ENCODE peak calls at places on chromosomes 12 and 14, in five cellular contexts. P, I, H, Z and Y are unnamed samples.

GRCh38 chr12:55931780-55932545 is 1.0 kb downstream of the DGKA start:
- DNase-seq in I (peak; percentile 75), P (no peak), H (peak; percentile 37), Z (peak; percentile 76), Y (peak; percentile 65)

GRCh38 chr12:44774815-44775411 is 101.2 kb downstream of the NELL2 start:
- DNase-seq in H (peak; percentile 35), I (peak; percentile 36), P (no peak), Z (peak; percentile 31), Y (peak; percentile 35)

GRCh38 chr12:54561164-54561563 is 11.8 kb downstream of the PDE1B start:
- DNase-seq in Z (peak; percentile 28), P (no peak), H (no peak), I (no peak), Y (no peak)

GRCh38 chr14:72679591-72680151 is 214.2 kb downstream of the DPF3 start:
- DNase-seq in Z (no peak), I (no peak), P (no peak), H (no peak), Y (no peak)

GRCh38 chr12:132393991-132394949 is 64.9 kb upstream of the GALNT9 start:
- DNase-seq in P (peak; percentile 47), H (no peak), Z (no peak), I (no peak), Y (no peak)

GRCh38 chr12:69738351-69739286 is at the start of gene RAB3IP:
- DNase-seq in P (peak; percentile 66), Z (peak; percentile 99), H (peak; percentile 82), I (peak; percentile 99), Y (peak; percentile 99)

GRCh38 chr14:51547260-51547659 is 104.5 kb upstream of the FRMD6 start:
- DNase-seq in P (peak; percentile 99), H (peak; percentile 99), I (no peak), Z (no peak), Y (no peak)

GRCh38 chr12:113473942-113474341 is 2.3 kb upstream of the LHX5 start:
- DNase-seq in P (no peak), I (no peak), H (no peak), Z (peak; percentile 33), Y (no peak)

GRCh38 chr14:89708982-89709381 is 245.5 kb downstream of the EFCAB11 start:
- DNase-seq in I (no peak), P (no peak), H (no peak), Z (no peak), Y (no peak)

GRCh38 chr14:61174395-61175386 is 106.4 kb downstream of the TMEM30B start:
- DNase-seq in H (peak; percentile 65), P (no peak), Z (no peak), I (no peak), Y (no peak)

GRCh38 chr14:22814945-22815713 is at the start of gene SLC7A7:
- DNase-seq in P (no peak), Z (no peak), H (peak; percentile 56), I (no peak), Y (no peak)

GRCh38 chr12:19115285-19115684 is 14.2 kb upstream of the PLEKHA5 start:
- DNase-seq in I (no peak), H (no peak), Z (no peak), P (no peak), Y (no peak)

GRCh38 chr12:110577717-110578521 is 5.2 kb downstream of the PPTC7 start:
- DNase-seq in H (peak; percentile 69), P (peak; percentile 61), I (peak; percentile 60), Z (peak; percentile 62), Y (peak; percentile 53)

GRCh38 chr12:123094349-123095073 is 56.4 kb downstream of the PITPNM2 start:
- DNase-seq in I (no peak), P (peak; percentile 30), H (peak; percentile 64), Z (no peak), Y (no peak)

GRCh38 chr12:53064613-53065415 is 14.4 kb downstream of the SPRYD3 start:
- DNase-seq in Z (no peak), P (no peak), H (no peak), I (no peak), Y (no peak)

GRCh38 chr14:73784065-73784987 is 67.3 kb upstream of the PTGR2 start:
- DNase-seq in P (no peak), H (peak; percentile 80), Z (no peak), I (no peak), Y (no peak)

GRCh38 chr12:6078378-6079083 is 45.9 kb downstream of the VWF start:
- DNase-seq in P (peak; percentile 20), I (peak; percentile 54), Z (peak; percentile 41), H (peak; percentile 69), Y (peak; percentile 39)

GRCh38 chr12:5442251-5443006 is 10.5 kb downstream of the NTF3 start:
- DNase-seq in Z (peak; percentile 27), P (peak; percentile 67), H (peak; percentile 57), I (no peak), Y (no peak)

GRCh38 chr14:25944020-25944419 is 653.8 kb downstream of the NOVA1 start:
- DNase-seq in I (no peak), P (no peak), H (no peak), Z (no peak), Y (no peak)

GRCh38 chr14:34231626-34232025 is 230.4 kb downstream of the SPTSSA start:
- DNase-seq in Z (no peak), P (no peak), H (no peak), I (no peak), Y (no peak)

GRCh38 chr14:25111061-25111601 is 61.2 kb upstream of the STXBP6 start:
- DNase-seq in H (peak; percentile 90), Z (no peak), I (no peak), P (peak; percentile 2), Y (no peak)

GRCh38 chr14:95763875-95764274 is 50.0 kb upstream of the TCL1A start:
- DNase-seq in P (no peak), Z (no peak), I (no peak), H (no peak), Y (no peak)

GRCh38 chr14:35470775-35471174 is 63.2 kb upstream of the INSM2 start:
- DNase-seq in H (peak; percentile 53), P (peak; percentile 43), Z (no peak), I (no peak), Y (no peak)

GRCh38 chr12:3199551-3200031 is 122.4 kb downstream of the TSPAN9 start:
- DNase-seq in I (no peak), Z (no peak), H (peak; percentile 40), P (peak; percentile 47), Y (no peak)

GRCh38 chr12:3201741-3202500 is 124.7 kb downstream of the TSPAN9 start:
- DNase-seq in I (no peak), H (no peak), P (no peak), Z (no peak), Y (no peak)

GRCh38 chr12:3200032-3200617 is 122.9 kb downstream of the TSPAN9 start:
- DNase-seq in H (peak; percentile 50), I (no peak), P (peak; percentile 43), Z (peak; percentile 49), Y (no peak)

GRCh38 chr12:3202734-3203446 is 125.7 kb downstream of the TSPAN9 start:
- DNase-seq in Z (peak; percentile 82), I (peak; percentile 82), H (peak; percentile 39), P (no peak), Y (peak; percentile 75)

GRCh38 chr12:3200779-3201738 is 123.9 kb downstream of the TSPAN9 start:
- DNase-seq in H (no peak), P (no peak), I (no peak), Z (no peak), Y (no peak)
- TF ChIP-seq CTCF in H (no peak), P (no peak), I (no peak), Z (no peak), Y (no peak)

GRCh38 chr14:39446131-39446744 is 14.0 kb upstream of the FBXO33 start:
- DNase-seq in I (no peak), P (no peak), Z (peak; percentile 26), H (no peak), Y (no peak)

GRCh38 chr14:39442293-39442692 is 10.1 kb upstream of the FBXO33 start:
- DNase-seq in P (no peak), I (no peak), Z (no peak), H (no peak), Y (no peak)

GRCh38 chr14:39435241-39435640 is 3.0 kb upstream of the FBXO33 start:
- DNase-seq in H (no peak), Z (no peak), I (no peak), P (no peak), Y (no peak)

GRCh38 chr14:39441805-39442204 is 9.6 kb upstream of the FBXO33 start:
- DNase-seq in I (no peak), H (no peak), Z (no peak), P (no peak), Y (no peak)

DNA sequence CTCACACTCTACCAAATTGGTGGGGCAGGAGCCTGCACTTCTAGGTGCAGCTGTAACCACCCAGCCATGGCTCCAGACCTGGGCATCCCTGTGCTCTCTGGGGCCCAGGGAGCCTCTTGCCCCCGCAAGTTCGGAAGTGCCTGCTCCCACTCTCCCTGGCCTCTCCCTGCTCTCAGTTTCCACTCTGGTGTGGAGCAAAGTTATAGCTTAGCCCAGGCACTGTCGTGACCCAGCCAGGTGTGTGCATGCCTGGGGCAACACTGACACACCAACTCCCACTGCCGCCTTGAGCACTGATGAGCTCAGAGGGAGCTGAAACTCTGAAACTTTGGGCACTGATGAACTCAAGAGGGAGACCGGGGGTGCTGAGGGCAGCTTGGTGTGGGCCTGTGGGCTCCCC is 8.7 kb upstream of the FBXO33 start:
- DNase-seq in H (no peak), Z (no peak), P (no peak), I (no peak), Y (no peak)
- TF ChIP-seq CTCF in H (no peak), Z (no peak), P (no peak), I (no peak), Y (no peak)

GRCh38 chr14:99603965-99604765 is at the start of gene CCDC85C:
- DNase-seq in I (peak; percentile 99), H (peak; percentile 96), Z (peak; percentile 99), P (peak; percentile 77), Y (peak; percentile 96)

GRCh38 chr14:99604766-99605298 is 825 bp upstream of the CCDC85C start:
- DNase-seq in Z (peak; percentile 58), H (peak; percentile 36), P (no peak), I (no peak), Y (no peak)

GRCh38 chr14:99603471-99603933 is 505 bp downstream of the CCDC85C start:
- DNase-seq in Z (no peak), I (no peak), P (no peak), H (peak; percentile 48), Y (no peak)

GRCh38 chr14:99606359-99606758 is 2.4 kb upstream of the CCDC85C start:
- DNase-seq in P (no peak), Z (no peak), H (no peak), I (no peak), Y (no peak)

DNA sequence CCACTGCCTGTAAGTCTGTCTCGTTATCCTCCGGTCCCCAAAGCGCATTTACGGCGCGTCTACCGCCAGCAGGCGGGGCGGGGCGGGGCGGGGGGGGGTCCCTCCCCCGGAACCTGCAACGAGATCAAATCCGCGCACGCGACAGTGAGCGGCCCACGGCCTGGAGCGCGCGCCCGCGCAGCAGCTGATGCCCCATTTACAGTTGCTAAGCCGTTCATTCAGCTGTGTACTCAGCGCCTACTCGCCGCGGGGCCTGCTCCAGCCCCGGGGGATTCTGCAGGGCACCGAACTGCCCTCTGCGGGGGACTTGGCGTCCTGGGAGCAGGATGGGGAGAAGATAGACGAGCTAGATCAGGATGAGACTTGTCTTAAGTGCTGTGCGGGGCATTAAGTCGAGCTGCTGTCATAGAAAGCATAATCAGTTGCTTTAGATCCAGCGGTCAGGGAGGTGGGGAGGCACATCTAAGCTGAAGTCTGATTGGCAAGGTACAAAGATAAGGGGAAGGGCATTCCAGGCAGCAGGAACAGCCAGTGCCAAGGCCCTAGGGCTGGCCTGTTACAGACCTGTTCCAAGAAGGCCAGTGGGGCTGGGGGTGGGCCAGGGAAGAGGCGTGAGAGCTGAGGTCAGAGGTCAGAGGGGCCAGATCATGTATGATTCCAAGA is 1.4 kb upstream of the CCDC85C start:
- DNase-seq in I (peak; percentile 82), H (peak; percentile 48), Z (peak; percentile 83), P (no peak), Y (peak; percentile 64)
- TF ChIP-seq CTCF in I (no peak), H (no peak), Z (no peak), P (no peak), Y (no peak)

GRCh38 chr12:125549836-125550235 is 484.6 kb downstream of the AACS start:
- DNase-seq in Z (no peak), P (no peak), I (no peak), H (no peak), Y (no peak)
- TF ChIP-seq CTCF in Z (peak; percentile 59), P (peak; percentile 43), I (peak; percentile 45), H (peak; percentile 25), Y (peak; percentile 38)